ENCODE peak calls at places on chromosome 17, in eight cellular contexts. One of them, this sample, is unnamed.

GRCh38 chr17:1558401-1558800 is 4.2 kb downstream of the PITPNA start:
- DNase-seq in NCI-H460: no peak
- DNase-seq in activated CD8-positive, alpha-beta memory T cell treated with anti-CD3 and anti-CD28 coated beads for 1 hour: no peak
- DNase-seq in A172: no peak
- DNase-seq in NCI-H1436: no peak
- DNase-seq in erythroblast: no peak
- DNase-seq in prostate gland: no peak
- DNase-seq in mucosa of descending colon: no peak
- DNase-seq in this sample: no peak

GRCh38 chr17:4949321-4950074 is 1.2 kb upstream of the PFN1 start:
- DNase-seq in NCI-H460: peak
- DNase-seq in activated CD8-positive, alpha-beta memory T cell treated with anti-CD3 and anti-CD28 coated beads for 1 hour: no peak
- DNase-seq in A172: peak
- DNase-seq in NCI-H1436: peak
- DNase-seq in erythroblast: peak
- DNase-seq in prostate gland: peak
- DNase-seq in mucosa of descending colon: peak
- DNase-seq in this sample: peak

GRCh38 chr17:50817142-50817751 is 18.1 kb upstream of the WFIKKN2 start:
- DNase-seq in NCI-H460: peak
- DNase-seq in activated CD8-positive, alpha-beta memory T cell treated with anti-CD3 and anti-CD28 coated beads for 1 hour: peak
- DNase-seq in A172: no peak
- DNase-seq in NCI-H1436: no peak
- DNase-seq in erythroblast: peak
- DNase-seq in prostate gland: no peak
- DNase-seq in mucosa of descending colon: no peak
- DNase-seq in this sample: no peak

GRCh38 chr17:81911277-81911961 is at the start of gene PCYT2:
- DNase-seq in NCI-H460: peak
- DNase-seq in activated CD8-positive, alpha-beta memory T cell treated with anti-CD3 and anti-CD28 coated beads for 1 hour: peak
- DNase-seq in A172: peak
- DNase-seq in NCI-H1436: peak
- DNase-seq in erythroblast: peak
- DNase-seq in prostate gland: peak
- DNase-seq in mucosa of descending colon: peak
- DNase-seq in this sample: peak

GRCh38 chr17:17041018-17041521 is 1.2 kb upstream of the MPRIP start:
- DNase-seq in NCI-H460: no peak
- DNase-seq in activated CD8-positive, alpha-beta memory T cell treated with anti-CD3 and anti-CD28 coated beads for 1 hour: no peak
- DNase-seq in A172: peak
- DNase-seq in NCI-H1436: no peak
- DNase-seq in erythroblast: no peak
- DNase-seq in prostate gland: no peak
- DNase-seq in mucosa of descending colon: peak
- DNase-seq in this sample: peak

GRCh38 chr17:45018514-45019176 is 32.8 kb downstream of the DCAKD start:
- DNase-seq in NCI-H460: no peak
- DNase-seq in activated CD8-positive, alpha-beta memory T cell treated with anti-CD3 and anti-CD28 coated beads for 1 hour: no peak
- DNase-seq in A172: no peak
- DNase-seq in NCI-H1436: peak
- DNase-seq in erythroblast: no peak
- DNase-seq in prostate gland: no peak
- DNase-seq in mucosa of descending colon: no peak
- DNase-seq in this sample: no peak

GRCh38 chr17:74467221-74467951 is 952 bp downstream of the CD300A start:
- DNase-seq in NCI-H460: no peak
- DNase-seq in activated CD8-positive, alpha-beta memory T cell treated with anti-CD3 and anti-CD28 coated beads for 1 hour: no peak
- DNase-seq in A172: no peak
- DNase-seq in NCI-H1436: no peak
- DNase-seq in erythroblast: no peak
- DNase-seq in prostate gland: no peak
- DNase-seq in mucosa of descending colon: no peak
- DNase-seq in this sample: no peak

GRCh38 chr17:30788918-30789317 is 35.6 kb downstream of the CRLF3 start:
- DNase-seq in NCI-H460: no peak
- DNase-seq in activated CD8-positive, alpha-beta memory T cell treated with anti-CD3 and anti-CD28 coated beads for 1 hour: no peak
- DNase-seq in A172: no peak
- DNase-seq in NCI-H1436: no peak
- DNase-seq in erythroblast: no peak
- DNase-seq in prostate gland: no peak
- DNase-seq in mucosa of descending colon: no peak
- DNase-seq in this sample: no peak

GRCh38 chr17:56521439-56522141 is 71.9 kb upstream of the NOG start:
- DNase-seq in NCI-H460: no peak
- DNase-seq in activated CD8-positive, alpha-beta memory T cell treated with anti-CD3 and anti-CD28 coated beads for 1 hour: no peak
- DNase-seq in A172: no peak
- DNase-seq in NCI-H1436: no peak
- DNase-seq in erythroblast: no peak
- DNase-seq in prostate gland: no peak
- DNase-seq in mucosa of descending colon: no peak
- DNase-seq in this sample: no peak

This sample was measured in SW480.